ENCODE peak calls at places on chromosomes 6 and 20, in eight cellular contexts. H is hepatocyte, I is ovary, Y is SJSA1, T is osteoblast, P is pancreas, X is spleen, Q is astrocyte. G is an unnamed sample. For H3K4me1, the result is how much of the 10 kb centered on the place peaks cover.

GRCh38 chr6:54856137-54856536 is 9.6 kb downstream of the FAM83B start:
- DNase-seq in H (peak), I (no peak), Y (no peak), T (no peak), P (no peak), X (no peak), Q (no peak), G (no peak)

GRCh38 chr6:97645757-97646156 is 362.7 kb upstream of the MMS22L start:
- DNase-seq in H (no peak), I (no peak), Y (no peak), T (no peak), P (no peak), X (no peak), Q (no peak), G (no peak)

GRCh38 chr6:36701401-36701991 is 3.9 kb downstream of the RAB44 start:
- DNase-seq in H (no peak), I (no peak), Y (no peak), T (no peak), P (no peak), X (peak), Q (no peak), G (peak)

GRCh38 chr6:40410792-40411191 is 176.4 kb downstream of the LRFN2 start:
- DNase-seq in H (no peak), I (no peak), Y (no peak), T (no peak), P (no peak), X (no peak), Q (no peak), G (no peak)

GRCh38 chr6:5081182-5081581 is 4.0 kb upstream of the PPP1R3G start:
- DNase-seq in H (no peak), I (no peak), Y (no peak), T (no peak), P (no peak), X (no peak), Q (no peak), G (no peak)

GRCh38 chr6:100152201-100152600 is 158.2 kb upstream of the MCHR2 start:
- DNase-seq in H (no peak), I (no peak), Y (no peak), T (peak), P (no peak), X (no peak), Q (no peak), G (no peak)

GRCh38 chr6:138724015-138724414 is 49.6 kb upstream of the CCDC28A start:
- DNase-seq in H (peak), I (no peak), Y (no peak), T (no peak), P (no peak), X (no peak), Q (peak), G (no peak)

GRCh38 chr6:27237089-27237723 is 10.3 kb upstream of the PRSS16 start:
- DNase-seq in H (peak), I (no peak), Y (no peak), T (peak), P (no peak), X (no peak), Q (peak), G (no peak)

GRCh38 chr20:35739294-35740163 is 2.5 kb downstream of the RBM39 start:
- DNase-seq in H (peak), I (no peak), Y (no peak), T (peak), P (no peak), X (no peak), Q (peak), G (no peak)

GRCh38 chr6:148138478-148138877 is 204.2 kb upstream of the SASH1 start:
- DNase-seq in H (no peak), I (no peak), Y (no peak), T (no peak), P (no peak), X (no peak), Q (no peak), G (no peak)

GRCh38 chr6:135667694-135668455 is 170.3 kb upstream of the AHI1 start:
- DNase-seq in H (no peak), I (peak), Y (no peak), T (no peak), P (no peak), X (peak), Q (peak), G (no peak)

GRCh38 chr6:47678739-47679138 is 19.6 kb upstream of the ADGRF4 start:
- DNase-seq in H (no peak), I (no peak), Y (no peak), T (no peak), P (no peak), X (no peak), Q (no peak), G (no peak)

GRCh38 chr6:144574796-144575195 is 289.7 kb downstream of the UTRN start:
- DNase-seq in H (no peak), I (no peak), Y (no peak), T (no peak), P (no peak), X (no peak), Q (no peak), G (no peak)

GRCh38 chr20:38217791-38218565 is 42.6 kb downstream of the KIAA1755 start:
- DNase-seq in H (peak), I (peak), Y (peak), T (peak), P (no peak), X (peak), Q (peak), G (peak)

GRCh38 chr6:170293881-170294755 is 3.2 kb upstream of the DLL1 start:
- DNase-seq in H (no peak), I (no peak), Y (peak), T (peak), P (no peak), X (no peak), Q (no peak), G (no peak)

GRCh38 chr6:36751091-36751490 is 53.5 kb downstream of the RAB44 start:
- DNase-seq in H (no peak), I (no peak), Y (no peak), T (peak), P (no peak), X (no peak), Q (no peak), G (no peak)

GRCh38 chr6:93222071-93222851 is 197.1 kb downstream of the EPHA7 start:
- DNase-seq in H (peak), I (no peak), Y (no peak), T (no peak), P (no peak), X (no peak), Q (no peak), G (no peak)

GRCh38 chr6:108556864-108557493 is 3.7 kb upstream of the FOXO3 start:
- DNase-seq in H (peak), I (peak), Y (peak), T (peak), P (no peak), X (no peak), Q (no peak), G (no peak)

GRCh38 chr20:51569815-51570741 is 27.6 kb upstream of the NFATC2 start:
- DNase-seq in H (no peak), I (no peak), Y (peak), T (no peak), P (no peak), X (no peak), Q (no peak), G (no peak)

GRCh38 chr6:52661551-52661950 is 9.4 kb upstream of the TMEM14A start:
- DNase-seq in H (no peak), I (no peak), Y (no peak), T (no peak), P (no peak), X (no peak), Q (no peak), G (no peak)

GRCh38 chr6:127022297-127022696 is 96.2 kb upstream of the RSPO3 start:
- DNase-seq in H (peak), I (no peak), Y (no peak), T (no peak), P (peak), X (no peak), Q (no peak), G (peak)

DNA sequence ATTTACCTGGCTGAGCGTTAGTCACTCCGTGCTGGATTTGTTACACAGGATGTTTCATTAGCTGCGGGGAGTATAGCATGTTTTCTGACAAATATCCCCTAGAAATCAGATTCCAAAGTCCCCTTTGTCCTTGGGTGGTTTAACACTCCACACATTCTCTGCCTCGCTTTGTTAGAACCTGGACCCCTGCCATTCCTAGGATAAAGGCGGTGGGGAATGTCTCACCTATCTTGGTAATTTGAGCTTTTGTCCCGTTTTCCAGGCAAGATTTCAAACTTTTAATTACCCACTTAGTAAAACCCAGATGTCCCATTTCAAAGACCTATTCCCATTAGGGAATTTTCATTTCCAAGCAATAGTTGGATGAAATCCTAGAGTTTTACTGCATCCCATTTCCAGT is 501.0 kb upstream of the MAP3K7 start:
- DNase-seq in H (no peak), I (no peak), Y (no peak), T (no peak), P (no peak), X (no peak), Q (no peak), G (no peak)
- H3K4me3 ChIP-seq in H (no peak), I (no peak), Y (no peak), T (no peak), P (no peak), X (no peak), Q (no peak), G (no peak)

DNA sequence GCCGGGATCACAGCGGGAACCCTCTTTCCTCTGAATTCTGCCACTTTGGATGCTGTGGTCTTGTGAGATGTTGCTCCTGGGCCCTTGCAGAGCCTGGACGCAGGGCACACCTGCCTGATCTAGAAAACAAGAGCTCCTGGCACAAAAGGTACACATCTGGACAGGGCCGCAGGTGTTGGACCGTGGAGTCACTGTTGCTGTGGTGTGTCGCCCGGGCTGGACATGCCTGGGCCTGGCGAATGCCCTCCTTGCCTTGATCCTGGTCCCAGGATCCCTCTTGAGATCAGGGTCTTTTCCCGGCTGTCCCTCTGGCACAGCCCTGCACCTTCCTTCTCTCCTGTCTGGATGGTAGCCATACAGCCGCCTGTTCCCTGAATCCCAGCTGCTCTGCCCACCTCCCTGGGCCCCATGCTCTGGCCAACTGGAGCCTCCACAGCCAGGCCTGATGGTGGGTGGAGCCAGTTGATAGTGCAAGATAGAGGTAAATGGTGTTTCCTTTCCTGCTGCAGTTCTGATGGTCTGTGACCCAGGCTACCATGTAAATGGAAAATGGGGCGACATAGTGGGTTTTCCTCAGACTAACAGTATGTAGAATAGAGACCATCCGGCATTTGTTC is 5.0 kb downstream of the FOXP4 start:
- DNase-seq in H (no peak), I (no peak), Y (no peak), T (peak), P (peak), X (no peak), Q (no peak), G (no peak)
- H3K4me1 ChIP-seq in H (under half), I (under half), Y (under half), T (under half), P (under half), X (under half), Q (under half), G (under half)

DNA sequence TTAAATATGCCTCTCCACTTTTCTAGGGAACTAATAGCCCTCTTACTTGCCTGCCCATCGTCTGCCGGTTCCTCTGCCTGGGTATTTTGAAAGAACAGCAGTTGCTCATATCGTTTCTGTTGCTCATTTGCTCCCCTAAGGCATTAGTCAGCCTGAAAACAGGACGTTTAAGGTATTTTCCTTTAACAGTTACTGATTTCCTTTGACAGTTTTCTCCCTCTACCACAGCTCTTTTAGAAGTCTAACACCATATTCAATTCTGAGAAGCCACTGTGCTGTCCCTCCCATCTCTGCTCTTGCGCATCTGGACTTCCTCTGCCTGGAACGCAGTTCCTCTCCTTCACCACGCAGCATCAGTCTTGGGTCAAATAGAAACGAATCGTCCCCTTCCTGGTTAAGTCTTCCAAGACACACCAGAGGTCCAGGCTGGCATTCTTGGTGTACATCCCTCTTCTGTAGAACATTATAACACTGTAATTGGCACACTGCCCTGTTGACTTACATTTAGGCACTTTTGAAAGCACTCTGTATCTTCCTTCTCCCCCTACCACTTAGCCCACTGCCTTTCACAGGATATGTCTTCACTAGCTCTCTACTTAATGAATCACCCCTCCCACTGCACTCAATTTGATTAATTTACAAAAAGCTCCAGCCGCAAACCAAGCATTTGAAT is 141.0 kb upstream of the CARMIL1 start:
- DNase-seq in H (peak), I (peak), Y (peak), T (peak), P (no peak), X (peak), Q (peak), G (peak)
- H3K4me3 ChIP-seq in H (no peak), I (peak), Y (peak), T (peak), P (peak), X (peak), Q (peak), G (peak)

GRCh38 chr6:14028631-14029030 is 88.9 kb upstream of the CD83 start:
- DNase-seq in H (no peak), I (no peak), Y (no peak), T (no peak), P (no peak), X (no peak), Q (no peak), G (no peak)

GRCh38 chr6:14031516-14031915 is 86.1 kb upstream of the CD83 start:
- DNase-seq in H (no peak), I (no peak), Y (no peak), T (no peak), P (no peak), X (no peak), Q (peak), G (no peak)

GRCh38 chr6:14026831-14027539 is 90.6 kb upstream of the CD83 start:
- DNase-seq in H (no peak), I (no peak), Y (no peak), T (no peak), P (no peak), X (no peak), Q (peak), G (no peak)

GRCh38 chr6:14025160-14025559 is 92.4 kb upstream of the CD83 start:
- DNase-seq in H (no peak), I (no peak), Y (no peak), T (no peak), P (no peak), X (no peak), Q (no peak), G (no peak)

GRCh38 chr6:14029605-14030004 is 88.0 kb upstream of the CD83 start:
- DNase-seq in H (no peak), I (no peak), Y (no peak), T (no peak), P (no peak), X (no peak), Q (no peak), G (no peak)
- H3K4me1 ChIP-seq in H (under half), I (under half), Y (under half), T (under half), P (under half), X (under half), Q (under half), G (under half)

DNA sequence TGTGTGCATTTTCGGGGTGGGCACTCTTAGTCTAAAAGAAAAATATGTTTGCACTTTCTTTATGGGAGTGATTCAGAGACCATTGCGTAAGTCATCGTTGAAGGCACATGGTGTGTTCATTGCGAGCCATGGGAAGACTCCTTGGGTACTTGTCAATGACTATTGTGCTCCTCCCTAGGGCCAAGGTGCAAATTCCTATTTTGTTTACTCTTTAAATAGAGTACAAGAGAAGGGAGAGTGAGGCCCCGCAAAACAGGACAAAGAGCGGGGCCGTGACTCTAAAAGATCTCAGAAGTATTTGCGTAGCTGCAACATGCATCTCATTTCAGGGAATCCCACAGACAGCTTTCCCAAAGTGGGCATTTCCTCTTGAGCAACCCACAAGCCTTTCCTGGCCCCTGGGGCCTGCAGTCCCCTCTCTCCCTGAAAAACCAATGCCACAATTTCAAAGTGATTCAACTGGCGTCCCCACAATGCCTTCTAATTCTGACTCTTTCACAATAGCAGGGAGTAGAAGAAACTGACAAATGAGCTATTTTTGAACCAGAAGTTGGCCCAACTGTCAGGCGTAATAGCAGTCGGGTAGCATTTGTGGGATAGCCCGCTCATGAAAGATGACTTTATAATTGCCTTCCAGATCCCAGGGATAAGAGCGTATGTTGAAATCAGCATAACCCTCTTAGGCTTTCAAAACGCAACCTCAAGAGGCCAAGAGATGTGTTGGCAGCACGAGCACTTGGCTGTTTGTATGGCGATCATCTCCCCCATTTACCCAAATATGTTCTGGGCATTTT is 277.9 kb upstream of the BMP2 start:
- DNase-seq in H (peak), I (no peak), Y (no peak), T (no peak), P (no peak), X (no peak), Q (peak), G (no peak)
- H3K4me3 ChIP-seq in H (no peak), I (no peak), Y (no peak), T (no peak), P (no peak), X (no peak), Q (no peak), G (no peak)

DNA sequence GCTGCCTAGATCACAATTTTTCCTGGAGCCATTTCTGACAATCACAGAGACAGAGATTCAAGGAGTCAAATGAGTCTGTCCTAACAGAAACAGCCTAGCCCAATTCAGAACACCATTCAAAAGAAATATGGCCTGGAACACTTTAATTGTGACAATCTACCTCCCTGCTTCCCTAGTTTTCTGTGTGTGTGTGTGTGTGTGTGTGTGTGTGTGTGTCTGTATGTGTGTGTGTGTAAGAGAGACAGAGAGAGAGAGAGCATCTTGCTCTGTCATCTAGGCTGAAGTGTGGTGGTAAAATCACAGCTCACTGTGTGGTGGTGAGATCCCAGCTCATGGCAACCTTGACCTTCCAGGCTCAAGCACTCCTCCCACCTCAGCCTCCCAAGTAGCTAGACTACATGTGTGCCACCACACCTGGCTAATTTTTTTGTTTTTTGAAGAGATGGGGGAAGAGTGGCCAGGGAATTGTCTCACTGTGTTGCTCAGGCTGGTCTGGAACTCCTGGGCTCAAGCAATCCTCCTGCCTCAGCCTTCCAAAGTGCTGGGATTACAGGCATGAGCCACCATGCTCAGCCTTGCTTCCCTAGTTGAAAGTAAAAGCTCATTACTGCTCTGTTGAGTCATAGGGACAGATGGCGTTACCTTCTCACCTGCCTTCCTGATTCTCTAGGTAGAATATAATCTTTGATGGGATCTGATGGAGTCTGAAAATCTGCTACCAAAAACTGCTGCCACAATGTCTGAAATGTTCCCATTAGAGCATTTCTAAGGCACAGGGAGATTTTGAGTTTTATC is 89.6 kb upstream of the BEND6 start:
- DNase-seq in H (no peak), I (no peak), Y (no peak), T (no peak), P (no peak), X (no peak), Q (no peak), G (no peak)
- H3K4me1 ChIP-seq in H (under half), I (under half), Y (half or more), T (half or more), P (under half), X (under half), Q (under half), G (under half)

DNA sequence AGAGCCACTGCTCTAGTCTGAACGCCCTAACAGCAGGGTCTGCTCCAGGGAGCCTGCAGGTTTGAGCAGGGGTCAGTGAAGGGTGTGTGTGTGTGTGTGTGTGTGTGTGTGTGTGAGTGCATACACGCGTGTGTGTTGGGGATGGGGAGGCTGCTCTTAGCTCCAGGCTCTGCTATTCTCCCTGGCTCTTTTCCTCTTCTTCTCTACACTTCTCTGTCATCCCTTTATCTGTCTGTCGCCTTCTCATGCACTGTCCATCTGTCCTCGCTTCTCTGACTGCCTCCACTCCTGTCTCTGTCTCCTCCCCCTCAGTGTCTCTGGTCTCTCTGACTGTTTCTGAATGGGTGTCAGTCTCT is 3.4 kb upstream of the CDH22 start:
- DNase-seq in H (no peak), I (no peak), Y (no peak), T (peak), P (no peak), X (no peak), Q (no peak), G (no peak)
- H3K4me3 ChIP-seq in H (no peak), I (no peak), Y (no peak), T (no peak), P (no peak), X (no peak), Q (no peak), G (no peak)

GRCh38 chr6:33430991-33431879 is 11.4 kb downstream of the SYNGAP1 start:
- DNase-seq in H (peak), I (peak), Y (no peak), T (peak), P (no peak), X (peak), Q (peak), G (no peak)
- H3K4me1 ChIP-seq in H (under half), I (under half), Y (under half), T (under half), P (under half), X (half or more), Q (under half), G (under half)

G was measured in upper lobe of right lung.